ENCODE peak calls at places on chromosomes 5 and 9, in seven cellular contexts. G is AG10803; P is activated CD8-positive, alpha-beta memory T cell treated with anti-CD3 and anti-CD28 coated beads for 24 hours; H is stimulated activated CD4-positive, alpha-beta T cell treated with anti-CD3 and anti-CD28 coated beads, Interleukin-15, amount 100 ng/mL, for 48 hours; N is AG08396; E is SIG-M5; F is activated effector memory CD4-positive, alpha-beta T cell treated with Interleukin-2 at 50 U/mL for 16 hours. V is an unnamed sample.

GRCh38 chr5:126370796-126371718 is 52.2 kb upstream of the GRAMD2B start:
- DNase-seq in G (peak; percentile 71), P (no peak), H (no peak), N (no peak), E (no peak), F (no peak), V (no peak)

GRCh38 chr9:6899274-6899673 is 141.5 kb downstream of the KDM4C start:
- DNase-seq in G (no peak), P (no peak), H (no peak), N (no peak), E (no peak), F (no peak), V (no peak)

GRCh38 chr5:27038476-27038875 is at the start of gene CDH9:
- DNase-seq in G (no peak), P (no peak), H (no peak), N (no peak), E (no peak), F (no peak), V (no peak)

GRCh38 chr5:178274826-178275537 is 42.4 kb upstream of the PHYKPL start:
- DNase-seq in G (no peak), P (no peak), H (no peak), N (no peak), E (no peak), F (no peak), V (no peak)

GRCh38 chr9:128142061-128142460 is 7.2 kb upstream of the LCN2 start:
- DNase-seq in G (no peak), P (no peak), H (no peak), N (no peak), E (no peak), F (no peak), V (no peak)

GRCh38 chr9:129891519-129891918 is 56.3 kb downstream of the USP20 start:
- DNase-seq in G (no peak), P (no peak), H (no peak), N (no peak), E (no peak), F (no peak), V (no peak)

GRCh38 chr5:35938518-35939227 is at the start of gene CAPSL:
- DNase-seq in G (peak; percentile 61), P (no peak), H (no peak), N (peak; percentile 50), E (no peak), F (no peak), V (peak; percentile 81)

GRCh38 chr9:90906316-90907055 is 104.9 kb downstream of the SYK start:
- DNase-seq in G (no peak), P (no peak), H (no peak), N (no peak), E (no peak), F (no peak), V (no peak)

GRCh38 chr5:55384072-55384471 is 76.3 kb downstream of the MTREX start:
- DNase-seq in G (no peak), P (no peak), H (no peak), N (no peak), E (no peak), F (no peak), V (peak; percentile 41)

GRCh38 chr5:124747770-124748686 is 1.6 kb upstream of the ZNF608 start:
- DNase-seq in G (no peak), P (no peak), H (no peak), N (no peak), E (no peak), F (no peak), V (peak; percentile 40)

GRCh38 chr5:142053434-142054253 is 40.8 kb upstream of the GNPDA1 start:
- DNase-seq in G (peak; percentile 77), P (no peak), H (no peak), N (peak; percentile 22), E (peak; percentile 56), F (no peak), V (peak; percentile 66)

GRCh38 chr5:168651654-168652053 is 72.5 kb upstream of the PANK3 start:
- DNase-seq in G (peak; percentile 92), P (no peak), H (no peak), N (peak; percentile 45), E (peak; percentile 24), F (no peak), V (peak; percentile 71)

GRCh38 chr5:142201471-142201887 is 92.9 kb downstream of the NDFIP1 start:
- DNase-seq in G (peak; percentile 89), P (no peak), H (no peak), N (peak; percentile 74), E (no peak), F (no peak), V (peak; percentile 85)

GRCh38 chr9:27714388-27714787 is 141.1 kb upstream of the C9orf72 start:
- DNase-seq in G (no peak), P (no peak), H (no peak), N (no peak), E (no peak), F (no peak), V (no peak)

GRCh38 chr9:3608011-3608410 is 82.2 kb upstream of the RFX3 start:
- DNase-seq in G (no peak), P (no peak), H (no peak), N (no peak), E (no peak), F (no peak), V (no peak)

GRCh38 chr9:3337515-3337914 is 188.3 kb downstream of the RFX3 start:
- DNase-seq in G (peak; percentile 62), P (peak; percentile 62), H (no peak), N (peak; percentile 25), E (no peak), F (no peak), V (peak; percentile 69)

GRCh38 chr9:108677776-108678175 is 178.0 kb downstream of the ACTL7B start:
- DNase-seq in G (no peak), P (no peak), H (no peak), N (no peak), E (no peak), F (no peak), V (no peak)

GRCh38 chr9:94135222-94135621 is 51.0 kb downstream of the PTPDC1 start:
- DNase-seq in G (peak; percentile 92), P (no peak), H (no peak), N (peak; percentile 63), E (no peak), F (no peak), V (peak; percentile 99)

GRCh38 chr9:132176338-132176737 is 14.5 kb downstream of the NTNG2 start:
- DNase-seq in G (no peak), P (no peak), H (no peak), N (no peak), E (no peak), F (no peak), V (no peak)

GRCh38 chr5:132557425-132557805 is 638 bp downstream of the RAD50 start:
- DNase-seq in G (peak; percentile 48), P (no peak), H (peak; percentile 4), N (peak; percentile 34), E (no peak), F (peak; percentile 7), V (peak; percentile 37)

GRCh38 chr9:33025572-33026347 is 687 bp downstream of the DNAJA1 start:
- DNase-seq in G (peak; percentile 24), P (peak; percentile 91), H (peak; percentile 61), N (peak; percentile 71), E (no peak), F (peak; percentile 64), V (peak; percentile 69)

GRCh38 chr5:57468481-57469165 is 14.0 kb downstream of the ACTBL2 start:
- DNase-seq in G (peak; percentile 86), P (no peak), H (no peak), N (peak; percentile 29), E (no peak), F (no peak), V (peak; percentile 89)

V was measured in fibroblast of villous mesenchyme.